ENCODE peak calls at places on chromosomes 5 and 9, in five cellular contexts. I, O, N, C and F are unnamed samples.

GRCh38 chr9:108087781-108088180 is 598.2 kb upstream of the KLF4 start:
- DNase-seq in I (peak; percentile 59), O (no peak), N (peak; percentile 40), C (no peak), F (peak; percentile 81)

GRCh38 chr5:91712718-91713117 is 329.6 kb upstream of the ARRDC3 start:
- DNase-seq in O (no peak), C (no peak), I (no peak), N (no peak), F (no peak)

GRCh38 chr5:130104895-130105684 is 200.8 kb downstream of the CHSY3 start:
- DNase-seq in C (no peak), I (no peak), O (no peak), N (no peak), F (no peak)

GRCh38 chr5:132009706-132010405 is 1.6 kb downstream of the ACSL6 start:
- DNase-seq in N (no peak), O (no peak), C (no peak), I (peak; percentile 65), F (no peak)

GRCh38 chr9:13576101-13576500 is 296.6 kb upstream of the MPDZ start:
- DNase-seq in I (no peak), O (no peak), N (no peak), C (no peak), F (no peak)

GRCh38 chr5:147485046-147485445 is 24.8 kb downstream of the DPYSL3 start:
- DNase-seq in N (no peak), C (no peak), O (no peak), I (peak; percentile 29), F (peak; percentile 30)

GRCh38 chr5:96807099-96807654 is 568 bp downstream of the ERAP1 start:
- DNase-seq in O (no peak), C (no peak), I (peak; percentile 97), N (peak; percentile 42), F (peak; percentile 88)

GRCh38 chr5:172953776-172954189 is 5.4 kb upstream of the RPL26L1 start:
- DNase-seq in O (no peak), C (no peak), N (no peak), I (no peak), F (no peak)

GRCh38 chr5:447501-447900 is 4.5 kb downstream of the EXOC3 start:
- DNase-seq in C (no peak), I (no peak), O (no peak), N (no peak), F (no peak)

GRCh38 chr5:172887735-172888134 is 53.7 kb downstream of the ERGIC1 start:
- DNase-seq in N (no peak), C (no peak), I (no peak), O (no peak), F (no peak)

GRCh38 chr9:79682076-79682736 is 110.4 kb downstream of the TLE4 start:
- DNase-seq in I (no peak), N (no peak), O (no peak), C (no peak), F (peak; percentile 28)

GRCh38 chr9:22683393-22684075 is 236.9 kb downstream of the DMRTA1 start:
- DNase-seq in O (no peak), I (peak; percentile 97), C (no peak), N (no peak), F (no peak)